ENCODE peak calls at places on chromosome 11, in ten cellular contexts. One of them, this sample, is unnamed.

GRCh38 chr11:75691804-75692203 is 23.0 kb upstream of the MAP6 start:
- DNase-seq in CD4-positive, CD25-positive, alpha-beta regulatory T cell: no peak
- DNase-seq in ovary: no peak
- DNase-seq in pancreas: no peak
- DNase-seq in cardiac fibroblast: no peak
- DNase-seq in head of caudate nucleus: no peak
- DNase-seq in iPS-NIHi11: no peak
- DNase-seq in neural crest cell: no peak
- DNase-seq in omental fat pad: no peak
- DNase-seq in neuronal stem cell: no peak
- DNase-seq in this sample: no peak

GRCh38 chr11:65810046-65810868 is 23.4 kb downstream of the OVOL1 start:
- DNase-seq in ovary: no peak
- DNase-seq in iPS-NIHi11: no peak
- DNase-seq in pancreas: no peak
- DNase-seq in omental fat pad: no peak
- DNase-seq in CD4-positive, CD25-positive, alpha-beta regulatory T cell: no peak
- DNase-seq in neuronal stem cell: no peak
- DNase-seq in cardiac fibroblast: no peak
- DNase-seq in neural crest cell: no peak
- DNase-seq in head of caudate nucleus: no peak
- DNase-seq in this sample: no peak

GRCh38 chr11:103995896-103996295 is 40.5 kb upstream of the DDI1 start:
- DNase-seq in CD4-positive, CD25-positive, alpha-beta regulatory T cell: no peak
- DNase-seq in ovary: no peak
- DNase-seq in omental fat pad: no peak
- DNase-seq in pancreas: no peak
- DNase-seq in head of caudate nucleus: no peak
- DNase-seq in iPS-NIHi11: no peak
- DNase-seq in neural crest cell: no peak
- DNase-seq in cardiac fibroblast: no peak
- DNase-seq in neuronal stem cell: no peak
- DNase-seq in this sample: no peak

GRCh38 chr11:2428322-2428795 is 16.0 kb downstream of the TRPM5 start:
- DNase-seq in head of caudate nucleus: peak
- DNase-seq in neuronal stem cell: peak
- DNase-seq in ovary: peak
- DNase-seq in iPS-NIHi11: peak
- DNase-seq in cardiac fibroblast: peak
- DNase-seq in neural crest cell: peak
- DNase-seq in pancreas: peak
- DNase-seq in CD4-positive, CD25-positive, alpha-beta regulatory T cell: peak
- DNase-seq in omental fat pad: peak
- DNase-seq in this sample: no peak

GRCh38 chr11:104163100-104164027 is 583 bp downstream of the PDGFD start:
- DNase-seq in iPS-NIHi11: peak
- DNase-seq in CD4-positive, CD25-positive, alpha-beta regulatory T cell: no peak
- DNase-seq in cardiac fibroblast: peak
- DNase-seq in pancreas: peak
- DNase-seq in ovary: peak
- DNase-seq in omental fat pad: no peak
- DNase-seq in neuronal stem cell: peak
- DNase-seq in neural crest cell: peak
- DNase-seq in head of caudate nucleus: no peak
- DNase-seq in this sample: peak

GRCh38 chr11:64969209-64969608 is 2.7 kb downstream of the MAJIN start:
- DNase-seq in omental fat pad: no peak
- DNase-seq in pancreas: no peak
- DNase-seq in CD4-positive, CD25-positive, alpha-beta regulatory T cell: no peak
- DNase-seq in neuronal stem cell: no peak
- DNase-seq in head of caudate nucleus: no peak
- DNase-seq in ovary: no peak
- DNase-seq in neural crest cell: no peak
- DNase-seq in cardiac fibroblast: peak
- DNase-seq in iPS-NIHi11: no peak
- DNase-seq in this sample: no peak

GRCh38 chr11:1255151-1255550 is 32.3 kb downstream of the MUC5B start:
- DNase-seq in ovary: no peak
- DNase-seq in CD4-positive, CD25-positive, alpha-beta regulatory T cell: no peak
- DNase-seq in neural crest cell: no peak
- DNase-seq in pancreas: no peak
- DNase-seq in neuronal stem cell: no peak
- DNase-seq in cardiac fibroblast: no peak
- DNase-seq in iPS-NIHi11: no peak
- DNase-seq in head of caudate nucleus: no peak
- DNase-seq in omental fat pad: no peak
- DNase-seq in this sample: no peak

GRCh38 chr11:119478711-119479285 is 55.8 kb upstream of the THY1 start:
- DNase-seq in neural crest cell: no peak
- DNase-seq in cardiac fibroblast: no peak
- DNase-seq in omental fat pad: peak
- DNase-seq in iPS-NIHi11: no peak
- DNase-seq in ovary: no peak
- DNase-seq in CD4-positive, CD25-positive, alpha-beta regulatory T cell: no peak
- DNase-seq in pancreas: no peak
- DNase-seq in head of caudate nucleus: no peak
- DNase-seq in neuronal stem cell: no peak
- DNase-seq in this sample: no peak

GRCh38 chr11:61549662-61550568 is 31.0 kb downstream of the SYT7 start:
- DNase-seq in head of caudate nucleus: no peak
- DNase-seq in cardiac fibroblast: no peak
- DNase-seq in CD4-positive, CD25-positive, alpha-beta regulatory T cell: no peak
- DNase-seq in neural crest cell: no peak
- DNase-seq in pancreas: no peak
- DNase-seq in neuronal stem cell: no peak
- DNase-seq in omental fat pad: no peak
- DNase-seq in iPS-NIHi11: no peak
- DNase-seq in ovary: no peak
- DNase-seq in this sample: no peak

GRCh38 chr11:117044287-117045035 is 53.8 kb downstream of the SIK3 start:
- DNase-seq in cardiac fibroblast: no peak
- DNase-seq in omental fat pad: no peak
- DNase-seq in neuronal stem cell: no peak
- DNase-seq in neural crest cell: no peak
- DNase-seq in head of caudate nucleus: no peak
- DNase-seq in ovary: no peak
- DNase-seq in CD4-positive, CD25-positive, alpha-beta regulatory T cell: no peak
- DNase-seq in iPS-NIHi11: no peak
- DNase-seq in pancreas: no peak
- DNase-seq in this sample: no peak

GRCh38 chr11:66697988-66698387 is 20.3 kb upstream of the RBM4B start:
- DNase-seq in neural crest cell: no peak
- DNase-seq in head of caudate nucleus: no peak
- DNase-seq in ovary: no peak
- DNase-seq in iPS-NIHi11: no peak
- DNase-seq in pancreas: no peak
- DNase-seq in cardiac fibroblast: no peak
- DNase-seq in neuronal stem cell: no peak
- DNase-seq in CD4-positive, CD25-positive, alpha-beta regulatory T cell: no peak
- DNase-seq in omental fat pad: no peak
- DNase-seq in this sample: no peak

GRCh38 chr11:120859552-120860295 is 164.2 kb upstream of the TBCEL start:
- DNase-seq in neural crest cell: no peak
- DNase-seq in pancreas: no peak
- DNase-seq in omental fat pad: no peak
- DNase-seq in ovary: no peak
- DNase-seq in iPS-NIHi11: no peak
- DNase-seq in cardiac fibroblast: no peak
- DNase-seq in CD4-positive, CD25-positive, alpha-beta regulatory T cell: no peak
- DNase-seq in neuronal stem cell: no peak
- DNase-seq in head of caudate nucleus: no peak
- DNase-seq in this sample: no peak

GRCh38 chr11:110897035-110897434 is 184.8 kb upstream of the ARHGAP20 start:
- DNase-seq in neural crest cell: no peak
- DNase-seq in pancreas: no peak
- DNase-seq in cardiac fibroblast: peak
- DNase-seq in ovary: no peak
- DNase-seq in head of caudate nucleus: no peak
- DNase-seq in omental fat pad: no peak
- DNase-seq in CD4-positive, CD25-positive, alpha-beta regulatory T cell: no peak
- DNase-seq in neuronal stem cell: no peak
- DNase-seq in iPS-NIHi11: no peak
- DNase-seq in this sample: no peak

GRCh38 chr11:32400196-32400595 is 35.1 kb downstream of the WT1 start:
- DNase-seq in iPS-NIHi11: peak
- DNase-seq in pancreas: no peak
- DNase-seq in omental fat pad: no peak
- DNase-seq in head of caudate nucleus: no peak
- DNase-seq in cardiac fibroblast: peak
- DNase-seq in neural crest cell: no peak
- DNase-seq in CD4-positive, CD25-positive, alpha-beta regulatory T cell: no peak
- DNase-seq in neuronal stem cell: no peak
- DNase-seq in ovary: no peak
- DNase-seq in this sample: no peak

GRCh38 chr11:72069200-72069599 is 11.1 kb downstream of the NUMA1 start:
- DNase-seq in cardiac fibroblast: peak
- DNase-seq in CD4-positive, CD25-positive, alpha-beta regulatory T cell: no peak
- DNase-seq in neuronal stem cell: no peak
- DNase-seq in head of caudate nucleus: no peak
- DNase-seq in iPS-NIHi11: no peak
- DNase-seq in omental fat pad: no peak
- DNase-seq in ovary: no peak
- DNase-seq in neural crest cell: no peak
- DNase-seq in pancreas: no peak
- DNase-seq in this sample: no peak

GRCh38 chr11:65555693-65556231 is 2.4 kb downstream of the LTBP3 start:
- DNase-seq in neuronal stem cell: no peak
- DNase-seq in neural crest cell: no peak
- DNase-seq in cardiac fibroblast: peak
- DNase-seq in iPS-NIHi11: no peak
- DNase-seq in head of caudate nucleus: no peak
- DNase-seq in ovary: no peak
- DNase-seq in CD4-positive, CD25-positive, alpha-beta regulatory T cell: no peak
- DNase-seq in pancreas: no peak
- DNase-seq in omental fat pad: no peak
- DNase-seq in this sample: no peak

GRCh38 chr11:8671242-8671641 is 11.2 kb downstream of the TRIM66 start:
- DNase-seq in neural crest cell: peak
- DNase-seq in pancreas: no peak
- DNase-seq in cardiac fibroblast: peak
- DNase-seq in head of caudate nucleus: peak
- DNase-seq in CD4-positive, CD25-positive, alpha-beta regulatory T cell: no peak
- DNase-seq in ovary: peak
- DNase-seq in iPS-NIHi11: peak
- DNase-seq in omental fat pad: no peak
- DNase-seq in neuronal stem cell: peak
- DNase-seq in this sample: no peak

GRCh38 chr11:43922295-43922648 is 20.2 kb upstream of the C11orf96 start:
- DNase-seq in cardiac fibroblast: no peak
- DNase-seq in neural crest cell: no peak
- DNase-seq in head of caudate nucleus: no peak
- DNase-seq in CD4-positive, CD25-positive, alpha-beta regulatory T cell: no peak
- DNase-seq in iPS-NIHi11: no peak
- DNase-seq in neuronal stem cell: no peak
- DNase-seq in pancreas: no peak
- DNase-seq in ovary: no peak
- DNase-seq in omental fat pad: no peak
- DNase-seq in this sample: no peak

GRCh38 chr11:115631609-115632008 is 127.4 kb upstream of the CADM1 start:
- DNase-seq in head of caudate nucleus: no peak
- DNase-seq in neuronal stem cell: no peak
- DNase-seq in pancreas: no peak
- DNase-seq in cardiac fibroblast: no peak
- DNase-seq in ovary: no peak
- DNase-seq in neural crest cell: no peak
- DNase-seq in iPS-NIHi11: no peak
- DNase-seq in omental fat pad: no peak
- DNase-seq in CD4-positive, CD25-positive, alpha-beta regulatory T cell: no peak
- DNase-seq in this sample: no peak

GRCh38 chr11:123251656-123252344 is 56.8 kb upstream of the CLMP start:
- DNase-seq in CD4-positive, CD25-positive, alpha-beta regulatory T cell: no peak
- DNase-seq in ovary: peak
- DNase-seq in head of caudate nucleus: no peak
- DNase-seq in pancreas: no peak
- DNase-seq in cardiac fibroblast: peak
- DNase-seq in omental fat pad: no peak
- DNase-seq in neuronal stem cell: no peak
- DNase-seq in iPS-NIHi11: no peak
- DNase-seq in neural crest cell: no peak
- DNase-seq in this sample: no peak

GRCh38 chr11:35029979-35030378 is 109.0 kb upstream of the CD44 start:
- DNase-seq in ovary: no peak
- DNase-seq in head of caudate nucleus: no peak
- DNase-seq in neuronal stem cell: no peak
- DNase-seq in pancreas: no peak
- DNase-seq in iPS-NIHi11: no peak
- DNase-seq in CD4-positive, CD25-positive, alpha-beta regulatory T cell: no peak
- DNase-seq in cardiac fibroblast: peak
- DNase-seq in neural crest cell: no peak
- DNase-seq in omental fat pad: no peak
- DNase-seq in this sample: no peak

GRCh38 chr11:99693941-99694492 is 673.3 kb downstream of the CNTN5 start:
- DNase-seq in neuronal stem cell: no peak
- DNase-seq in CD4-positive, CD25-positive, alpha-beta regulatory T cell: no peak
- DNase-seq in iPS-NIHi11: no peak
- DNase-seq in ovary: no peak
- DNase-seq in pancreas: no peak
- DNase-seq in head of caudate nucleus: no peak
- DNase-seq in neural crest cell: no peak
- DNase-seq in omental fat pad: no peak
- DNase-seq in cardiac fibroblast: peak
- DNase-seq in this sample: no peak

GRCh38 chr11:112292785-112293407 is 32.2 kb upstream of the PLET1 start:
- DNase-seq in iPS-NIHi11: no peak
- DNase-seq in omental fat pad: peak
- DNase-seq in ovary: no peak
- DNase-seq in head of caudate nucleus: no peak
- DNase-seq in pancreas: no peak
- DNase-seq in neural crest cell: no peak
- DNase-seq in neuronal stem cell: no peak
- DNase-seq in CD4-positive, CD25-positive, alpha-beta regulatory T cell: no peak
- DNase-seq in cardiac fibroblast: peak
- DNase-seq in this sample: no peak

GRCh38 chr11:14812776-14813175 is 79.3 kb downstream of the CYP2R1 start:
- DNase-seq in cardiac fibroblast: no peak
- DNase-seq in iPS-NIHi11: no peak
- DNase-seq in CD4-positive, CD25-positive, alpha-beta regulatory T cell: no peak
- DNase-seq in pancreas: no peak
- DNase-seq in neuronal stem cell: no peak
- DNase-seq in neural crest cell: no peak
- DNase-seq in ovary: no peak
- DNase-seq in omental fat pad: no peak
- DNase-seq in head of caudate nucleus: no peak
- DNase-seq in this sample: peak

This sample was measured in foreskin melanocyte.